ENCODE peak calls at places on chromosomes 13 and 19, in eight cellular contexts. M is upper lobe of left lung, E is NB4, Q is A673, H is lung, F is ovary, C is tibial artery, A is tibial nerve. U is an unnamed sample.

GRCh38 chr13:23966691-23967615 is 69.7 kb upstream of the C1QTNF9B start:
- DNase-seq in M (no peak), E (no peak), Q (no peak), H (no peak), F (no peak), C (no peak), A (no peak), U (no peak)

GRCh38 chr19:2613507-2614295 is 88.8 kb downstream of the GNG7 start:
- DNase-seq in M (peak), E (peak), Q (peak), H (no peak), F (no peak), C (peak), A (no peak), U (no peak)

GRCh38 chr19:54724644-54725043 is 402 bp downstream of the KIR3DL3 start:
- DNase-seq in M (no peak), E (no peak), Q (no peak), H (no peak), F (no peak), C (no peak), A (no peak), U (no peak)

GRCh38 chr13:29849071-29849541 is 1.3 kb downstream of the UBL3 start:
- DNase-seq in M (no peak), E (peak), Q (peak), H (peak), F (peak), C (peak), A (no peak), U (no peak)

GRCh38 chr19:43765109-43765876 is 10.5 kb upstream of the SMG9 start:
- DNase-seq in M (peak), E (peak), Q (peak), H (no peak), F (peak), C (peak), A (no peak), U (peak)

GRCh38 chr19:31232220-31232619 is 117.0 kb downstream of the TSHZ3 start:
- DNase-seq in M (no peak), E (no peak), Q (no peak), H (no peak), F (no peak), C (no peak), A (no peak), U (peak)

GRCh38 chr13:85806553-85807175 is 7.4 kb upstream of the SLITRK6 start:
- DNase-seq in M (no peak), E (peak), Q (peak), H (no peak), F (no peak), C (no peak), A (no peak), U (no peak)

GRCh38 chr13:51950722-51951121 is 60.5 kb downstream of the ATP7B start:
- DNase-seq in M (no peak), E (no peak), Q (no peak), H (no peak), F (no peak), C (no peak), A (no peak), U (no peak)

GRCh38 chr19:3818479-3818878 is 32.3 kb upstream of the MATK start:
- DNase-seq in M (no peak), E (no peak), Q (no peak), H (no peak), F (no peak), C (no peak), A (no peak), U (peak)

GRCh38 chr13:22108283-22108897 is 437.5 kb downstream of the FGF9 start:
- DNase-seq in M (no peak), E (no peak), Q (no peak), H (no peak), F (no peak), C (no peak), A (no peak), U (no peak)

GRCh38 chr13:50198508-50198907 is 183.3 kb downstream of the KCNRG start:
- DNase-seq in M (no peak), E (peak), Q (peak), H (no peak), F (no peak), C (no peak), A (no peak), U (no peak)

GRCh38 chr19:48395499-48395898 is 2.0 kb downstream of the GRIN2D start:
- DNase-seq in M (no peak), E (peak), Q (no peak), H (no peak), F (no peak), C (no peak), A (no peak), U (no peak)
- H3K4me3 ChIP-seq in M (no peak), E (no peak), Q (peak), H (no peak), F (no peak), C (no peak), A (no peak), U (no peak)

GRCh38 chr19:13103585-13103923 is 896 bp upstream of the LYL1 start:
- DNase-seq in M (no peak), E (peak), Q (no peak), H (no peak), F (no peak), C (no peak), A (no peak), U (no peak)

GRCh38 chr19:13103961-13104847 is 1.5 kb upstream of the LYL1 start:
- DNase-seq in M (peak), E (peak), Q (no peak), H (peak), F (peak), C (peak), A (no peak), U (no peak)

GRCh38 chr19:13102416-13102665 is 317 bp downstream of the LYL1 start:
- DNase-seq in M (no peak), E (no peak), Q (no peak), H (no peak), F (no peak), C (no peak), A (no peak), U (no peak)

GRCh38 chr19:13101590-13102415 is 855 bp downstream of the LYL1 start:
- DNase-seq in M (no peak), E (no peak), Q (no peak), H (no peak), F (peak), C (no peak), A (no peak), U (no peak)

GRCh38 chr19:13102666-13103584 is at the start of gene LYL1:
- DNase-seq in M (peak), E (peak), Q (no peak), H (peak), F (peak), C (peak), A (no peak), U (no peak)
- TF ChIP-seq CTCF in M (no peak), E (no peak), Q (no peak), H (no peak), F (no peak), C (peak), A (no peak), U (no peak)

DNA sequence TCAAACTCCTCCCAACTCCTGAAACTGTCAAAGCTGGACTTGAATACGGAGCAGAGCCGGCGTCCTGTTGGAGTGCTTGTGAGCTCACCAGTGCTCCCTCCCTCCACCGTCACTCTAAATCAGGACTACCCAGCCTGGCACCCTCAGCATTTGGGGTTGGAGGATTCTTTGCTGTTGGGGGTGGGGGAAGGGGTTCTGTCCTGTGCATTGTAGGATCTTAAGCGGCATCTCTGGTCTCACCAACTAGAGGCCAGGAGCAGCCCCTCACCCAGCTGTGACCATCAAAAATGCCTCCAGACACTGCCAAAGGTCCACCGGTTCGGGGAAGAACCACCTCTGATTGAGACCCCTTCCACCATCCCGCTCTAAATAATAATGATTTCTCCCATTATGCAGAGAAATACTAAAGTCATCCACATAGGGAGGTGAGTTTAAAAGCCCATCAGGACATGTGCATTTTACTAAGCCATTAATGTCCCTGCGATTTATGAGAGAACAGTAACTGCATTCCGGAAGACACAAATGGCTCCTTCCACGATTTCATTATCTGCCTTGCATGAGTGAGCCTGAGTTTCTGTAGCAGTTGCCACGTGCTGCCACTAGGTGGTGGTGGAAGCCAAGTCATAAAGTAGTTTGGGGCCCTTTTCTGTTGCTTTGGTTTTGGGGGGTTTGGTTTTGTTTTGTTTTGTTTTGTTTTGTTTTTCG is 16.1 kb upstream of the USP29 start:
- DNase-seq in M (peak), E (peak), Q (peak), H (peak), F (peak), C (peak), A (peak), U (peak)
- H3K4me3 ChIP-seq in M (no peak), E (no peak), Q (peak), H (no peak), F (no peak), C (peak), A (peak), U (peak)

GRCh38 chr13:21037656-21038055 is 23.7 kb downstream of the LATS2 start:
- DNase-seq in M (peak), E (no peak), Q (no peak), H (no peak), F (no peak), C (peak), A (no peak), U (no peak)

GRCh38 chr13:21032656-21033055 is 28.7 kb downstream of the LATS2 start:
- DNase-seq in M (no peak), E (no peak), Q (no peak), H (no peak), F (no peak), C (peak), A (no peak), U (no peak)

GRCh38 chr13:21033866-21034601 is 27.4 kb downstream of the LATS2 start:
- DNase-seq in M (peak), E (peak), Q (no peak), H (peak), F (no peak), C (peak), A (no peak), U (no peak)

GRCh38 chr13:21033224-21033855 is 28.0 kb downstream of the LATS2 start:
- DNase-seq in M (peak), E (no peak), Q (no peak), H (peak), F (peak), C (peak), A (no peak), U (no peak)

DNA sequence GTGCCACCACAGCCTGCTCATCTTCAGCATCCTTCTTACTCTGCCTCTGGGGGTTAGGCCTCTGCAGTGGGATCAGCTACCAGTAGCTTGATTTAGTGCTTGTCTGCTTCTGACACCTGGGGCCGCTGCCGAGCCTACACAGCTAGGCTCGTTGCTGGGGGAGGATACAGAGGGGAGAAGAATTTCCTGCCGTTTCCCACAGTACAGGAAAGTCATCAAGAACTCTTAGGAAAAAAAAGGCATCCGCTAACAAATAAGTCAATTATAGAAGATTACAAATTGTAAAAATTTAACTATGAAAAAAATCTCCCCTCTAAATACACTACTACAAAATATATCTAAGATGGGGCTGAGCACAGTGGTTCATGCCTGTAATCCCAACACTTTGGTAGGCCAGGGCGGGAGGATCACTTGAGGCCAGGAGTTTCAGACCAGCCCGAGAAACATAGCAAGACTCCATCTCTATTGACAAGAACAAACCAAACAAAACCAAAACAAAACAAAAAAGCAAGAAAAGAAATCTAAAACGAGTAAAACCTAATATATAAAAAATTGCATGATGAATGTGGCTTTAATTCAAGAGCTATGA is 26.7 kb downstream of the LATS2 start:
- DNase-seq in M (no peak), E (peak), Q (no peak), H (no peak), F (no peak), C (peak), A (no peak), U (no peak)
- TF ChIP-seq CTCF in M (no peak), E (no peak), Q (peak), H (no peak), F (no peak), C (no peak), A (no peak), U (peak)

GRCh38 chr19:27716922-27717321 is 1496.0 kb downstream of the UQCRFS1 start:
- DNase-seq in M (no peak), E (no peak), Q (no peak), H (no peak), F (no peak), C (no peak), A (no peak), U (no peak)
- H3K4me3 ChIP-seq in M (no peak), E (no peak), Q (no peak), H (no peak), F (no peak), C (no peak), A (no peak), U (no peak)

GRCh38 chr19:38315657-38316476 is at the start of gene YIF1B:
- DNase-seq in M (peak), E (peak), Q (peak), H (peak), F (peak), C (peak), A (peak), U (peak)
- TF ChIP-seq CTCF in M (no peak), E (no peak), Q (no peak), H (no peak), F (no peak), C (no peak), A (no peak), U (no peak)

GRCh38 chr13:55577082-55577846 is 1563.5 kb upstream of the PRR20A start:
- DNase-seq in M (no peak), E (no peak), Q (no peak), H (no peak), F (no peak), C (no peak), A (no peak), U (no peak)
- H3K4me3 ChIP-seq in M (no peak), E (no peak), Q (no peak), H (no peak), F (no peak), C (no peak), A (no peak), U (no peak)

GRCh38 chr19:41957838-41958366 is 1.2 kb downstream of the RABAC1 start:
- DNase-seq in M (peak), E (peak), Q (peak), H (peak), F (peak), C (peak), A (no peak), U (peak)

GRCh38 chr19:41957161-41957837 is 1.8 kb downstream of the RABAC1 start:
- DNase-seq in M (no peak), E (no peak), Q (no peak), H (no peak), F (no peak), C (no peak), A (no peak), U (no peak)

GRCh38 chr19:41960973-41961372 is 1.9 kb upstream of the RABAC1 start:
- DNase-seq in M (no peak), E (peak), Q (no peak), H (no peak), F (no peak), C (no peak), A (no peak), U (no peak)

GRCh38 chr19:41958367-41959055 is 610 bp downstream of the RABAC1 start:
- DNase-seq in M (peak), E (peak), Q (peak), H (peak), F (peak), C (peak), A (peak), U (no peak)

DNA sequence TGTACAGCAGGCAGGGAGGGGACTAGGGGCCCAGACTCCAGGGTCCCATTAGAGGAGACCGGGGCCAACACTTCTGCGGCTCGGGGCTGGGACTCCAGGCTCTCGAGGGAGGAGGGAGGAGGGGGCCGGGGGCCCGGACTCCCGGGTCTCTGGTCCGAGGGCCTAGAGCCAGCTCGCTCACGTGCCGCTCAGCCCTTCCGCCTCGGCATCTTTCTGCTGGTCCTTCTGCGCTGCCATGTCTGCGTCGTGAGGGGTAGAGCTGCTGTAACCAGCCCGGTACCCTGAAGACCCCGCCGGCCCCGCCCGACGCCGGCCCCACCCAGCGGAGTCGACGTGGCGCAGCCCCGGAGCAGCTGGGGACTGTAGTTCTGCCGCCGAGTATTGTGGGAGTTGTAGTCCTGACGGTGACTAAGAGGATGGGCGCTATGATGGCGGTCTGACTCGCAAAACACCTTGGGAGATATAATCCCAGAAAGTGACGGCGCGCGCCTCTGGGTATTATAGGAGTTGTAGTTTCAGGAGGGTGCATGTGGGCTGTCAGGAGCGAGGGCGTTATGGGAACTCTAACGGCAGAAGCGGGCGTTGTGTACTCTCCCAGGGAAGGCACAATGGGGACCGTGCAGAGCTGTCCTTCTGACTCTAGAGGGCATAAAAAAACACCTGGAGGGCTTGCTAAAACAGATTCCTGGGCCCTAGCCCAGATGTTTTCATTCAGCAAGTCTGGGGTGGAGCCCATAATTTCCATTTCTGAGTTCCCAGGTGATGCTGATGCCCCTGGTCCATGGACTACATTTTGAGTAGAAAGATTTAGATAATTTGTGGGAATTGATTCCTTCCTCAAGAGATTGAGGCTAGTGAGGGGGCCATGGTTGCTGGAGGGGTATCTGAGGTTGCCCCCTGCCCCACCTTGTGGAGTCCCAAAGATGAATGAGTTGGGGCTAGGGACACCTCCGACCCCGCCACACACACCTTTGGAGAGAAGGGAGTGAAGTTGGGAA is at the start of gene RABAC1:
- DNase-seq in M (peak), E (peak), Q (peak), H (peak), F (peak), C (peak), A (peak), U (peak)
- TF ChIP-seq CTCF in M (no peak), E (no peak), Q (peak), H (no peak), F (no peak), C (no peak), A (no peak), U (no peak)

GRCh38 chr19:45340899-45341453 is 426 bp downstream of the KLC3 start:
- DNase-seq in M (no peak), E (no peak), Q (no peak), H (no peak), F (no peak), C (no peak), A (no peak), U (no peak)
- H3K4me3 ChIP-seq in M (no peak), E (no peak), Q (peak), H (no peak), F (no peak), C (no peak), A (peak), U (no peak)